ENCODE peak calls at places on chromosomes 4 and X, in seven cellular contexts. One of them, this sample, is unnamed.

GRCh38 chrX:53715336-53715924 is 28.9 kb upstream of the HUWE1 start:
- DNase-seq in Calu3: no peak
- DNase-seq in stromal cell of bone marrow: no peak
- DNase-seq in cardiac muscle cell: no peak
- DNase-seq in ureter: no peak
- DNase-seq in effector CD4-positive, alpha-beta T cell: no peak
- DNase-seq in aorta: no peak
- DNase-seq in this sample: no peak

GRCh38 chr4:154491341-154491679 is 289 bp downstream of the DCHS2 start:
- DNase-seq in Calu3: no peak
- DNase-seq in stromal cell of bone marrow: no peak
- DNase-seq in cardiac muscle cell: peak; percentile 19
- DNase-seq in ureter: no peak
- DNase-seq in effector CD4-positive, alpha-beta T cell: no peak
- DNase-seq in aorta: peak; percentile 45
- DNase-seq in this sample: no peak

GRCh38 chr4:177214935-177215334 is 94.7 kb upstream of the NEIL3 start:
- DNase-seq in Calu3: no peak
- DNase-seq in stromal cell of bone marrow: peak; percentile 52
- DNase-seq in cardiac muscle cell: no peak
- DNase-seq in ureter: no peak
- DNase-seq in effector CD4-positive, alpha-beta T cell: no peak
- DNase-seq in aorta: no peak
- DNase-seq in this sample: no peak

GRCh38 chr4:34271479-34272355 is 1972.6 kb downstream of the ARAP2 start:
- DNase-seq in Calu3: no peak
- DNase-seq in stromal cell of bone marrow: no peak
- DNase-seq in cardiac muscle cell: no peak
- DNase-seq in ureter: no peak
- DNase-seq in effector CD4-positive, alpha-beta T cell: no peak
- DNase-seq in aorta: no peak
- DNase-seq in this sample: no peak

GRCh38 chrX:9614016-9614415 is 149.2 kb downstream of the TBL1X start:
- DNase-seq in Calu3: no peak
- DNase-seq in stromal cell of bone marrow: peak; percentile 40
- DNase-seq in cardiac muscle cell: peak; percentile 54
- DNase-seq in ureter: no peak
- DNase-seq in effector CD4-positive, alpha-beta T cell: no peak
- DNase-seq in aorta: no peak
- DNase-seq in this sample: no peak

GRCh38 chr4:103100691-103101090 is 1.1 kb upstream of the BDH2 start:
- DNase-seq in Calu3: no peak
- DNase-seq in stromal cell of bone marrow: no peak
- DNase-seq in cardiac muscle cell: no peak
- DNase-seq in ureter: no peak
- DNase-seq in effector CD4-positive, alpha-beta T cell: no peak
- DNase-seq in aorta: no peak
- DNase-seq in this sample: no peak

GRCh38 chr4:157312702-157313101 is 92.2 kb downstream of the GRIA2 start:
- DNase-seq in Calu3: no peak
- DNase-seq in stromal cell of bone marrow: no peak
- DNase-seq in cardiac muscle cell: no peak
- DNase-seq in ureter: no peak
- DNase-seq in effector CD4-positive, alpha-beta T cell: no peak
- DNase-seq in aorta: no peak
- DNase-seq in this sample: no peak

GRCh38 chr4:112536123-112536522 is 20.1 kb upstream of the NEUROG2 start:
- DNase-seq in Calu3: no peak
- DNase-seq in stromal cell of bone marrow: no peak
- DNase-seq in cardiac muscle cell: no peak
- DNase-seq in ureter: no peak
- DNase-seq in effector CD4-positive, alpha-beta T cell: no peak
- DNase-seq in aorta: no peak
- DNase-seq in this sample: no peak

GRCh38 chrX:132461886-132462285 is 27.0 kb downstream of the MBNL3 start:
- DNase-seq in Calu3: no peak
- DNase-seq in stromal cell of bone marrow: no peak
- DNase-seq in cardiac muscle cell: no peak
- DNase-seq in ureter: no peak
- DNase-seq in effector CD4-positive, alpha-beta T cell: no peak
- DNase-seq in aorta: no peak
- DNase-seq in this sample: no peak

GRCh38 chr4:64584125-64584524 is 174.9 kb upstream of the TECRL start:
- DNase-seq in Calu3: no peak
- DNase-seq in stromal cell of bone marrow: no peak
- DNase-seq in cardiac muscle cell: peak; percentile 18
- DNase-seq in ureter: no peak
- DNase-seq in effector CD4-positive, alpha-beta T cell: no peak
- DNase-seq in aorta: no peak
- DNase-seq in this sample: no peak

GRCh38 chr4:136036744-136037143 is 1495.5 kb downstream of the PCDH18 start:
- DNase-seq in Calu3: no peak
- DNase-seq in stromal cell of bone marrow: peak; percentile 36
- DNase-seq in cardiac muscle cell: peak; percentile 11
- DNase-seq in ureter: no peak
- DNase-seq in effector CD4-positive, alpha-beta T cell: no peak
- DNase-seq in aorta: no peak
- DNase-seq in this sample: no peak

GRCh38 chr4:71559957-71560541 is 221.2 kb downstream of the SLC4A4 start:
- DNase-seq in Calu3: peak; percentile 6
- DNase-seq in stromal cell of bone marrow: no peak
- DNase-seq in cardiac muscle cell: peak; percentile 58
- DNase-seq in ureter: no peak
- DNase-seq in effector CD4-positive, alpha-beta T cell: no peak
- DNase-seq in aorta: no peak
- DNase-seq in this sample: no peak

GRCh38 chr4:117560329-117560728 is 474.0 kb upstream of the NDST3 start:
- DNase-seq in Calu3: no peak
- DNase-seq in stromal cell of bone marrow: peak; percentile 4
- DNase-seq in cardiac muscle cell: peak; percentile 6
- DNase-seq in ureter: no peak
- DNase-seq in effector CD4-positive, alpha-beta T cell: no peak
- DNase-seq in aorta: no peak
- DNase-seq in this sample: no peak

GRCh38 chr4:124177647-124178425 is 534.7 kb downstream of the ANKRD50 start:
- DNase-seq in Calu3: no peak
- DNase-seq in stromal cell of bone marrow: peak; percentile 61
- DNase-seq in cardiac muscle cell: peak; percentile 72
- DNase-seq in ureter: no peak
- DNase-seq in effector CD4-positive, alpha-beta T cell: no peak
- DNase-seq in aorta: no peak
- DNase-seq in this sample: no peak

GRCh38 chr4:168766537-168767316 is 243.3 kb downstream of the CBR4 start:
- DNase-seq in Calu3: no peak
- DNase-seq in stromal cell of bone marrow: peak; percentile 70
- DNase-seq in cardiac muscle cell: peak; percentile 50
- DNase-seq in ureter: no peak
- DNase-seq in effector CD4-positive, alpha-beta T cell: no peak
- DNase-seq in aorta: no peak
- DNase-seq in this sample: no peak

GRCh38 chrX:10240918-10241317 is 84.1 kb downstream of the CLCN4 start:
- DNase-seq in Calu3: no peak
- DNase-seq in stromal cell of bone marrow: peak; percentile 64
- DNase-seq in cardiac muscle cell: peak; percentile 31
- DNase-seq in ureter: no peak
- DNase-seq in effector CD4-positive, alpha-beta T cell: no peak
- DNase-seq in aorta: no peak
- DNase-seq in this sample: no peak

GRCh38 chr4:113840850-113841249 is 79.3 kb upstream of the CAMK2D start:
- DNase-seq in Calu3: no peak
- DNase-seq in stromal cell of bone marrow: no peak
- DNase-seq in cardiac muscle cell: peak; percentile 36
- DNase-seq in ureter: no peak
- DNase-seq in effector CD4-positive, alpha-beta T cell: no peak
- DNase-seq in aorta: no peak
- DNase-seq in this sample: no peak

GRCh38 chr4:56870927-56871326 is 36.8 kb upstream of the REST start:
- DNase-seq in Calu3: no peak
- DNase-seq in stromal cell of bone marrow: no peak
- DNase-seq in cardiac muscle cell: peak; percentile 52
- DNase-seq in ureter: no peak
- DNase-seq in effector CD4-positive, alpha-beta T cell: no peak
- DNase-seq in aorta: no peak
- DNase-seq in this sample: no peak

GRCh38 chr4:4677825-4678522 is 136.1 kb upstream of the STX18 start:
- DNase-seq in Calu3: no peak
- DNase-seq in stromal cell of bone marrow: peak; percentile 34
- DNase-seq in cardiac muscle cell: peak; percentile 84
- DNase-seq in ureter: no peak
- DNase-seq in effector CD4-positive, alpha-beta T cell: no peak
- DNase-seq in aorta: no peak
- DNase-seq in this sample: no peak

GRCh38 chr4:137267024-137267423 is 265.3 kb downstream of the PCDH18 start:
- DNase-seq in Calu3: no peak
- DNase-seq in stromal cell of bone marrow: peak; percentile 80
- DNase-seq in cardiac muscle cell: peak; percentile 62
- DNase-seq in ureter: no peak
- DNase-seq in effector CD4-positive, alpha-beta T cell: no peak
- DNase-seq in aorta: no peak
- DNase-seq in this sample: no peak

GRCh38 chr4:71259305-71259704 is 79.5 kb upstream of the SLC4A4 start:
- DNase-seq in Calu3: no peak
- DNase-seq in stromal cell of bone marrow: no peak
- DNase-seq in cardiac muscle cell: no peak
- DNase-seq in ureter: no peak
- DNase-seq in effector CD4-positive, alpha-beta T cell: no peak
- DNase-seq in aorta: no peak
- DNase-seq in this sample: no peak

GRCh38 chrX:119272882-119273806 is 37.1 kb downstream of the PGRMC1 start:
- DNase-seq in Calu3: peak; percentile 2
- DNase-seq in stromal cell of bone marrow: no peak
- DNase-seq in cardiac muscle cell: peak; percentile 71
- DNase-seq in ureter: no peak
- DNase-seq in effector CD4-positive, alpha-beta T cell: peak; percentile 23
- DNase-seq in aorta: peak; percentile 62
- DNase-seq in this sample: peak; percentile 52

GRCh38 chr4:83150563-83151330 is 36.2 kb upstream of the PLAC8 start:
- DNase-seq in Calu3: peak; percentile 33
- DNase-seq in stromal cell of bone marrow: no peak
- DNase-seq in cardiac muscle cell: peak; percentile 63
- DNase-seq in ureter: no peak
- DNase-seq in effector CD4-positive, alpha-beta T cell: no peak
- DNase-seq in aorta: no peak
- DNase-seq in this sample: no peak

GRCh38 chrX:140815868-140816267 is 106.3 kb downstream of the LINC00632 start:
- DNase-seq in Calu3: no peak
- DNase-seq in stromal cell of bone marrow: peak; percentile 5
- DNase-seq in cardiac muscle cell: peak; percentile 69
- DNase-seq in ureter: peak; percentile 42
- DNase-seq in effector CD4-positive, alpha-beta T cell: no peak
- DNase-seq in aorta: no peak
- DNase-seq in this sample: no peak

GRCh38 chrX:100356497-100356896 is 53.6 kb downstream of the PCDH19 start:
- DNase-seq in Calu3: no peak
- DNase-seq in stromal cell of bone marrow: no peak
- DNase-seq in cardiac muscle cell: no peak
- DNase-seq in ureter: no peak
- DNase-seq in effector CD4-positive, alpha-beta T cell: no peak
- DNase-seq in aorta: no peak
- DNase-seq in this sample: no peak

GRCh38 chr4:58962424-58962823 is 1852.2 kb upstream of the IGFBP7 start:
- DNase-seq in Calu3: no peak
- DNase-seq in stromal cell of bone marrow: no peak
- DNase-seq in cardiac muscle cell: no peak
- DNase-seq in ureter: no peak
- DNase-seq in effector CD4-positive, alpha-beta T cell: no peak
- DNase-seq in aorta: no peak
- DNase-seq in this sample: no peak

GRCh38 chrX:115694028-115694427 is 133.1 kb downstream of the PLS3 start:
- DNase-seq in Calu3: no peak
- DNase-seq in stromal cell of bone marrow: no peak
- DNase-seq in cardiac muscle cell: no peak
- DNase-seq in ureter: no peak
- DNase-seq in effector CD4-positive, alpha-beta T cell: no peak
- DNase-seq in aorta: no peak
- DNase-seq in this sample: no peak

GRCh38 chrX:97602465-97603258 is 719.0 kb downstream of the RPA4 start:
- DNase-seq in Calu3: no peak
- DNase-seq in stromal cell of bone marrow: no peak
- DNase-seq in cardiac muscle cell: no peak
- DNase-seq in ureter: no peak
- DNase-seq in effector CD4-positive, alpha-beta T cell: no peak
- DNase-seq in aorta: no peak
- DNase-seq in this sample: no peak

GRCh38 chr4:149595500-149595899 is 220.1 kb downstream of the IQCM start:
- DNase-seq in Calu3: no peak
- DNase-seq in stromal cell of bone marrow: no peak
- DNase-seq in cardiac muscle cell: no peak
- DNase-seq in ureter: no peak
- DNase-seq in effector CD4-positive, alpha-beta T cell: no peak
- DNase-seq in aorta: no peak
- DNase-seq in this sample: no peak

GRCh38 chr4:100593933-100594332 is 76.1 kb upstream of the EMCN start:
- DNase-seq in Calu3: no peak
- DNase-seq in stromal cell of bone marrow: no peak
- DNase-seq in cardiac muscle cell: no peak
- DNase-seq in ureter: no peak
- DNase-seq in effector CD4-positive, alpha-beta T cell: no peak
- DNase-seq in aorta: no peak
- DNase-seq in this sample: no peak

GRCh38 chr4:53644607-53645006 is 53.3 kb upstream of the LNX1 start:
- DNase-seq in Calu3: peak; percentile 70
- DNase-seq in stromal cell of bone marrow: no peak
- DNase-seq in cardiac muscle cell: no peak
- DNase-seq in ureter: peak; percentile 68
- DNase-seq in effector CD4-positive, alpha-beta T cell: no peak
- DNase-seq in aorta: no peak
- DNase-seq in this sample: peak; percentile 66

GRCh38 chr4:185524888-185525863 is 10.1 kb downstream of the PDLIM3 start:
- DNase-seq in Calu3: no peak
- DNase-seq in stromal cell of bone marrow: no peak
- DNase-seq in cardiac muscle cell: peak; percentile 75
- DNase-seq in ureter: no peak
- DNase-seq in effector CD4-positive, alpha-beta T cell: no peak
- DNase-seq in aorta: no peak
- DNase-seq in this sample: no peak

GRCh38 chrX:71935542-71935941 is 24.9 kb downstream of the NHSL2 start:
- DNase-seq in Calu3: no peak
- DNase-seq in stromal cell of bone marrow: no peak
- DNase-seq in cardiac muscle cell: no peak
- DNase-seq in ureter: no peak
- DNase-seq in effector CD4-positive, alpha-beta T cell: no peak
- DNase-seq in aorta: no peak
- DNase-seq in this sample: no peak

GRCh38 chr4:89800527-89801103 is 36.3 kb downstream of the SNCA start:
- DNase-seq in Calu3: peak; percentile 14
- DNase-seq in stromal cell of bone marrow: no peak
- DNase-seq in cardiac muscle cell: peak; percentile 62
- DNase-seq in ureter: no peak
- DNase-seq in effector CD4-positive, alpha-beta T cell: no peak
- DNase-seq in aorta: no peak
- DNase-seq in this sample: no peak

GRCh38 chrX:155841232-155841631 is 39.9 kb upstream of the VAMP7 start:
- DNase-seq in Calu3: no peak
- DNase-seq in stromal cell of bone marrow: no peak
- DNase-seq in cardiac muscle cell: no peak
- DNase-seq in ureter: no peak
- DNase-seq in effector CD4-positive, alpha-beta T cell: no peak
- DNase-seq in aorta: no peak
- DNase-seq in this sample: no peak

GRCh38 chr4:2244947-2245786 is 3.2 kb upstream of the HAUS3 start:
- DNase-seq in Calu3: no peak
- DNase-seq in stromal cell of bone marrow: no peak
- DNase-seq in cardiac muscle cell: no peak
- DNase-seq in ureter: no peak
- DNase-seq in effector CD4-positive, alpha-beta T cell: no peak
- DNase-seq in aorta: no peak
- DNase-seq in this sample: no peak

GRCh38 chr4:83248486-83248885 is 36.1 kb downstream of the COQ2 start:
- DNase-seq in Calu3: peak; percentile 19
- DNase-seq in stromal cell of bone marrow: no peak
- DNase-seq in cardiac muscle cell: no peak
- DNase-seq in ureter: no peak
- DNase-seq in effector CD4-positive, alpha-beta T cell: no peak
- DNase-seq in aorta: no peak
- DNase-seq in this sample: no peak